ENCODE peak calls at places on chromosomes 3 and 15, in five cellular contexts. R, H, D, F and P are unnamed samples.

GRCh38 chr3:31836397-31837075 is 144.5 kb downstream of the OSBPL10 start:
- DNase-seq in D (no peak), F (no peak), R (no peak), H (no peak), P (no peak)

GRCh38 chr15:99163271-99164062 is 58.6 kb downstream of the SYNM start:
- DNase-seq in H (no peak), F (no peak), R (no peak), D (no peak), P (no peak)

GRCh38 chr3:43723121-43723734 is 32.5 kb downstream of the ABHD5 start:
- DNase-seq in D (no peak), R (peak), F (no peak), H (no peak), P (no peak)

GRCh38 chr15:49606594-49606993 is 14.0 kb downstream of the FAM227B start:
- DNase-seq in F (no peak), R (no peak), H (no peak), D (no peak), P (no peak)

GRCh38 chr3:69306239-69307185 is 79.4 kb downstream of the FRMD4B start:
- DNase-seq in F (peak), R (peak), H (peak), D (no peak), P (peak)

GRCh38 chr3:171747223-171747920 is 62.9 kb downstream of the PLD1 start:
- DNase-seq in R (peak), H (no peak), F (no peak), D (no peak), P (no peak)

GRCh38 chr3:100073555-100074307 is 40.6 kb downstream of the FILIP1L start:
- DNase-seq in F (no peak), R (peak), D (no peak), H (no peak), P (peak)

GRCh38 chr3:49134471-49135265 is 1.8 kb upstream of the LAMB2 start:
- DNase-seq in R (no peak), D (no peak), F (no peak), H (no peak), P (no peak)

GRCh38 chr15:78059110-78059839 is 18.2 kb downstream of the TBC1D2B start:
- DNase-seq in H (no peak), D (no peak), R (peak), F (peak), P (no peak)

GRCh38 chr15:24772709-24773373 is 97.3 kb downstream of the NPAP1 start:
- DNase-seq in F (no peak), H (peak), D (peak), R (peak), P (peak)

GRCh38 chr3:49952924-49953323 is 13.0 kb downstream of the RBM6 start:
- DNase-seq in F (no peak), D (no peak), R (no peak), H (no peak), P (no peak)

GRCh38 chr3:141454906-141455602 is 31.8 kb upstream of the RASA2 start:
- DNase-seq in D (no peak), F (peak), R (peak), H (no peak), P (peak)

GRCh38 chr3:138434276-138434874 is at the start of gene ESYT3:
- DNase-seq in H (peak), R (peak), F (no peak), D (peak), P (no peak)

GRCh38 chr3:29317659-29318173 is 36.8 kb downstream of the RBMS3 start:
- DNase-seq in H (no peak), F (no peak), R (no peak), D (no peak), P (no peak)

GRCh38 chr3:81702126-81702525 is 59.3 kb downstream of the GBE1 start:
- DNase-seq in F (no peak), H (no peak), D (no peak), R (no peak), P (no peak)

GRCh38 chr15:70406624-70407390 is 309.1 kb upstream of the TLE3 start:
- DNase-seq in D (no peak), H (no peak), F (no peak), R (no peak), P (no peak)

GRCh38 chr15:31254431-31255175 is 72.0 kb upstream of the KLF13 start:
- DNase-seq in R (peak), D (peak), F (peak), H (no peak), P (peak)

GRCh38 chr15:100687532-100688215 is 85.3 kb downstream of the ASB7 start:
- DNase-seq in F (no peak), H (no peak), D (no peak), R (peak), P (peak)

GRCh38 chr3:194086251-194087075 is 49.5 kb upstream of the HES1 start:
- DNase-seq in F (no peak), R (no peak), D (no peak), H (peak), P (no peak)

GRCh38 chr3:71583569-71584215 is at the start of gene FOXP1:
- DNase-seq in F (peak), H (peak), R (peak), D (peak), P (no peak)

GRCh38 chr3:5010140-5010539 is 30.9 kb downstream of the BHLHE40 start:
- DNase-seq in R (no peak), H (no peak), D (no peak), F (no peak), P (no peak)

GRCh38 chr15:60804986-60805949 is 326.3 kb upstream of the ICE2 start:
- DNase-seq in F (no peak), D (no peak), R (peak), H (no peak), P (peak)

GRCh38 chr15:77393471-77393840 is 26.4 kb downstream of the PEAK1 start:
- DNase-seq in H (no peak), F (no peak), R (peak), D (no peak), P (no peak)

GRCh38 chr3:48238506-48239085 is 2.3 kb upstream of the ZNF589 start:
- DNase-seq in F (no peak), R (no peak), D (no peak), H (no peak), P (no peak)

GRCh38 chr15:26358708-26359107 is 414.2 kb downstream of the GABRB3 start:
- DNase-seq in H (no peak), F (no peak), D (no peak), R (no peak), P (no peak)

GRCh38 chr3:14369675-14370669 is 32.4 kb upstream of the SLC6A6 start:
- DNase-seq in F (peak), H (peak), R (no peak), D (peak), P (no peak)

GRCh38 chr3:34687671-34688070 is 889.2 kb downstream of the PDCD6IP start:
- DNase-seq in R (no peak), F (no peak), H (no peak), D (no peak), P (no peak)

GRCh38 chr3:174120997-174121396 is 723.5 kb downstream of the NLGN1 start:
- DNase-seq in F (no peak), R (no peak), H (no peak), D (no peak), P (no peak)

GRCh38 chr15:65532738-65533051 is 2.4 kb downstream of the HACD3 start:
- DNase-seq in R (peak), F (no peak), D (no peak), H (no peak), P (no peak)

GRCh38 chr15:49366496-49366895 is 56.5 kb upstream of the FGF7 start:
- DNase-seq in F (no peak), D (no peak), R (no peak), H (no peak), P (no peak)

GRCh38 chr3:149815318-149815717 is 2.3 kb downstream of the RNF13 start:
- DNase-seq in D (no peak), H (no peak), F (peak), R (no peak), P (no peak)

GRCh38 chr3:112333386-112334334 is 704 bp downstream of the CD200 start:
- DNase-seq in R (peak), F (no peak), H (no peak), D (peak), P (no peak)

GRCh38 chr3:140494970-140495369 is 182.9 kb upstream of the TRIM42 start:
- DNase-seq in H (no peak), R (no peak), F (no peak), D (no peak), P (no peak)

GRCh38 chr3:4228295-4228694 is 74.9 kb upstream of the SETMAR start:
- DNase-seq in R (no peak), H (no peak), D (no peak), F (no peak), P (no peak)

GRCh38 chr3:190065204-190065603 is 55.5 kb downstream of the P3H2 start:
- DNase-seq in H (no peak), R (no peak), F (no peak), D (no peak), P (no peak)

GRCh38 chr3:193780810-193781472 is 187.9 kb downstream of the OPA1 start:
- DNase-seq in H (peak), D (peak), F (peak), R (peak), P (peak)

GRCh38 chr15:53759333-53759975 is at the start of gene WDR72:
- DNase-seq in H (no peak), F (no peak), R (no peak), D (peak), P (no peak)

GRCh38 chr15:58201536-58201935 is 63.4 kb downstream of the AQP9 start:
- DNase-seq in F (no peak), D (no peak), H (no peak), R (peak), P (peak)

GRCh38 chr3:12891985-12892839 is 50.8 kb upstream of the RPL32 start:
- DNase-seq in H (peak), R (peak), D (no peak), F (peak), P (peak)

GRCh38 chr15:90665288-90666134 is 51.6 kb upstream of the BLM start:
- DNase-seq in H (peak), F (peak), D (peak), R (peak), P (no peak)

DNA sequence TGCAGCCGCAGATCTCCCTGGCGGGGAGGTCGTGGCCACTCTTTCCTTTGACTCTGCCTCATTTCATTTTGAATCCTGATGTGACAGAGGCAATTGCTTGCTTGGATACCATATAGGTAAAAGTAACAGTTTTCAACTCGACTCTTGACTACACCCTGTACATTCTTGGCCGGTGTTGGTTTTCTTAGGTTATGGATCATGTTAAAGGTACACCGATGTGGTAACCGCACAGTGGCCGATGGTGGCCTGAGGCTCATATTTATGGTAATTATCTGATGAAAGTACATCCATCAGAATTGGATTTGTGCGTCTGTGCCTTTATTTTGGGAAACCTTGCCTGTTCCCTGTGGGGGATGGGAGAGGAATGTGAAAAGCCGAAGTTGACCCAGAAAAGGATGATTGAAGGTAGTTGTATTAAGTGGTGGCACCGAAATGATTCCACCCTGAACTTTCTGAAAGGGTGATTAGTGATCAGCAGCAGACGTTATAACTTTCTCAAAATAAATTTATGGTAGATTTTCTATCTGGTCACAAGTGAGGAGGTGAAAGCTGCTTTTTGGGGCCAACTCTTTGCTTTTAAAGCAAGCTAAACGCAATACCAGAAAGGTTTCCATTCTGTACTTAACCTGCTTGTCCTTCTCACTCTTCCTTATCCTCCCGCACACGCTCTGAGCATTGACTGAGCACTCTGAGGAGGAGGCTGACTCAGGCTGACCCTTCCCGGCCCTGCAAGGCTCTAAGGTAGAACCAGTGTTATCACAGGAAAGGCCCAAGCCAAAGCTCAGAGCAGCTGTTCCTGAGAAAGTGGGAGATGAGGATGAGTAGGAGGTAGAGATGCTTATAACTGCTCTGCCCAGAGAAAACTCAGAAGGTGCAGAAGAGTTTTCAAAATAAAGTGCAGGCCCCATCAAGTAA is 2.0 kb downstream of the B3GNT5 start:
- DNase-seq in H (peak), R (peak), D (no peak), F (no peak), P (no peak)
- H3K4me3 ChIP-seq in H (peak), R (peak), D (peak), F (no peak), P (no peak)

GRCh38 chr3:17430574-17430973 is 311.9 kb downstream of the TBC1D5 start:
- DNase-seq in R (peak), F (no peak), D (no peak), H (no peak), P (no peak)

GRCh38 chr3:17431477-17432045 is 310.9 kb downstream of the TBC1D5 start:
- DNase-seq in R (peak), H (no peak), F (no peak), D (no peak), P (no peak)

GRCh38 chr3:17433866-17434265 is 308.6 kb downstream of the TBC1D5 start:
- DNase-seq in F (no peak), H (no peak), R (no peak), D (no peak), P (no peak)

GRCh38 chr3:17432237-17432636 is 310.2 kb downstream of the TBC1D5 start:
- DNase-seq in D (no peak), H (no peak), R (peak), F (no peak), P (no peak)

GRCh38 chr3:17431004-17431403 is 311.4 kb downstream of the TBC1D5 start:
- DNase-seq in F (peak), H (no peak), R (peak), D (no peak), P (no peak)
- TF ChIP-seq CTCF in F (peak), H (peak), R (peak), D (no peak), P (peak)

DNA sequence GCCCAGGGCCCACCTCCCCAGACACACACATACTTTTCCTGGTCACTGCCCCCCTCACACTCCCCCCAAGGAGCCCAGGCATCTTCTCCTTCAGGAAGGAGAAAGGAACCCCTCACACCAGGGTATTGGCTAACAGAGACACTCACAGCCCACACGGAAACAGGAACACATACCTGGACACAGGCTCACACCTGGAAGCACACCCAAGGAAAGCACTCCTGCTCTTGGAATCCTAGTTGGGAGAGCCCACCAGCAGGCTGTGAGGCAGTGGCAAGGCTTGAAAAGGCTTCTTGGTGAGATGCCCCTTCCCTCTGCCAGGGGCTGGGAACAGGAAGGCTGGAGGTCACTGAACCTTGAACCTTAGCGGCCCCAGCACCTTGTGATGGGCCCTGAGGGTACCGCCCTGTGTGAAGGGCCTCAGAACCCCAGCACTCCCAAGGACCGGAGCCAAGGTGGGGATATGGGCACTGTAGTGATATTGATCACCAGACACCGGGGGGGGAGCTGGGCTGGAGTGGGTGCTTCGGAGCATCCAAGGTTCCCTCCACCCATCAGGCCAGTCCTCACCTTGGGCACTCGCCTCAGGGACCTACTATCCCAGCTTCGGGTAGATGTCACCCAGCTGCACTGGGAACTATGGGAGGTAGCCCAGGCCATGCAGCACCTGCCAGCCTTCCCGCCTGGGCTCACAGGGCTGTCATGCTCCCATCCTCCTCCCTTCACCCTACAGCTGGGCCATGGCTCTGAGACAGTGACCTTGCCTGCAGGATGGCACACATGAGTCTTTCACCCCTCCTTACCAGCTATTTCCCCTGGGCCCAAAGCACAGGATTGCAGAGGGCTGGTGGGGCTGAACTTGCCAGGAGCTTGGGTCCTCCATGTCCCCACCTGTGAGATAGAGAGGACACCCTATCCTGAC is 16.4 kb downstream of the MYL3 start:
- DNase-seq in F (no peak), R (no peak), D (peak), H (peak), P (no peak)
- H3K4me3 ChIP-seq in F (no peak), R (peak), D (peak), H (peak), P (peak)

DNA sequence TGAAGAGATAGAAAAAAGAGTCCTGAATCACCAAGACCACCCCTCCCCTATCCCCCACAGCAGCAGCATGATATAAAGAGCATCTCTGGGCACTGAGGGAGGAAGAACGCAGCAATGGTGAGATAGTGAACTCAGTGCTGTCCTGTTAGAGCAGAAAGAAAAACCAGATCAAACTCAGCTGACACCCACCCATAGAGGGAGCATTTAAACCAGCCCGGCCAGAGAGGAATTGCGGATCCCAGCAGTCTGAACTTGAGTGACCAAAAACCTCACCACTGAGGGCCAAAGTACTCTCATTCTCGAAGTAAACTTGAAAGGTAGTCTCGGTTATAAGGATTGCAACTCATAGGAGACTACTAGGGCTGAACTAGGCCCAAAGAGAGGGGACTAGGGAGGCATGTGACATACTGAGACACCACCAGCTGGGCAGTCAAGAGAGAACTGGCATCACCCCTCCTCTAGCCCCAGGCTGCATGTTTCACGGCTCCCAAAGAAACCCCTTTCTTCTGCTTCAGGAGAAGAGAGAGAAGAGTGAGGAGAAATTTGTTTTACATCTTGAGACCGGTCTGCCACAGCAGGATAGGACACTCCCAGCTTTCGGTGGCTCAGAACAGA is 39.2 kb upstream of the TGFBR2 start:
- DNase-seq in D (no peak), H (no peak), R (no peak), F (no peak), P (no peak)
- TF ChIP-seq CTCF in D (no peak), H (no peak), R (no peak), F (peak), P (no peak)

GRCh38 chr3:159761377-159761776 is 227.3 kb upstream of the IL12A start:
- DNase-seq in H (peak), R (peak), F (no peak), D (no peak), P (peak)

GRCh38 chr3:159762981-159763465 is 225.6 kb upstream of the IL12A start:
- DNase-seq in H (peak), F (no peak), R (peak), D (peak), P (peak)

GRCh38 chr3:159763466-159764210 is 225.0 kb upstream of the IL12A start:
- DNase-seq in R (peak), H (peak), F (no peak), D (peak), P (peak)

GRCh38 chr3:159761826-159762225 is 226.8 kb upstream of the IL12A start:
- DNase-seq in F (no peak), H (no peak), D (no peak), R (no peak), P (no peak)

DNA sequence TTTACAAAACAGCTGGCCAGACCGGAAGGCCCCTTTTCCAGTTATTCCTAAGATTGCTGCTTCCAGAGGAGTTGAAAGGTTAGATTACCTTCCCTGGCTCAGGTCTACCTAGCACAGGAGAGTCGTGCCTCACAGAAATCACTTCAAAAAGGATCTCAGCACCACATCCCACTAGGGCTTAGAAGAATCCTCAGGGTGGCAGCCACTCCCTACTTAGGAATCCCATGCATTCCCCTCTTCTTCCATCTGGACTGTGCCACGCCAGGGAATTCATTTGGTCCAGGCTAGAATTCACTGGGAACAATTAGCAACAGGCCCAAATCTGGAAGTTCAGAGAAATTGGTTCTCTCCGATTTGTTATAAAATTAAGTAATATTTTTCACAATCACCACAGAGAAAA is 226.4 kb upstream of the IL12A start:
- DNase-seq in H (no peak), F (no peak), R (no peak), D (no peak), P (peak)
- H3K4me3 ChIP-seq in H (no peak), F (no peak), R (no peak), D (no peak), P (peak)

DNA sequence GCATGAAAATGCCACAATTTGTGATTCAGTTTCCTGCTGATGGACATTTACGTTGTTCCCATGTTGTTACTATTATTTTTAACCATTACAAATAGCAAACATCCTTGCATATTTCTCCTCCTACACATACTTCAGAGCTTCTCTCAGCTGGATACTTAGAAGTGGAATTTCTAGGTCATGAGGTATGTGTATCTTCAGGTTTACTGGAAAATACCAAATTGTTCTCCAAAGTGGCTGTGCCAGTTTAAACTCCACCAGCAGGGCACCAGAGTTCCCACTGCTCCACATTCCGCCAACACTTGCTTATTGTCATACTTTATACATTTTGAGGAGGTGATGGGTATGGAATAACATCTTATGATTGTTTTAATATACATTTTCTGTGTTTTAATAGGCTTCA is 45.7 kb downstream of the PRR23E start:
- DNase-seq in F (no peak), H (no peak), D (no peak), R (no peak), P (no peak)
- TF ChIP-seq CTCF in F (no peak), H (no peak), D (no peak), R (no peak), P (no peak)